ENCODE peak calls at places on chromosomes 5 and 9, in four cellular contexts. M, D, R and H are unnamed samples. For H3K4me1, the result is how much of the 10 kb centered on the place peaks cover.

GRCh38 chr9:27664136-27664819 is 91.0 kb upstream of the C9orf72 start:
- DNase-seq in M (no peak), D (peak), R (no peak), H (no peak)

GRCh38 chr9:70003786-70004185 is 39.9 kb upstream of the MAMDC2 start:
- DNase-seq in M (peak), D (no peak), R (no peak), H (no peak)

GRCh38 chr9:18611946-18612345 is 138.0 kb downstream of the ADAMTSL1 start:
- DNase-seq in M (no peak), D (no peak), R (no peak), H (peak)

GRCh38 chr9:18184034-18184800 is 289.7 kb upstream of the ADAMTSL1 start:
- DNase-seq in M (no peak), D (no peak), R (no peak), H (no peak)

GRCh38 chr9:68431307-68431706 is 74.9 kb downstream of the PGM5 start:
- DNase-seq in M (no peak), D (no peak), R (no peak), H (no peak)

GRCh38 chr9:6805532-6805931 is 47.8 kb downstream of the KDM4C start:
- DNase-seq in M (peak), D (no peak), R (peak), H (no peak)

GRCh38 chr9:79195904-79196303 is 375.9 kb upstream of the TLE4 start:
- DNase-seq in M (peak), D (no peak), R (no peak), H (no peak)

GRCh38 chr5:139543423-139543991 is 17.6 kb upstream of the UBE2D2 start:
- DNase-seq in M (peak), D (peak), R (peak), H (peak)

GRCh38 chr9:109880276-109881169 is 100.5 kb downstream of the PALM2AKAP2 start:
- DNase-seq in M (peak), D (peak), R (peak), H (peak)

GRCh38 chr5:151038801-151039238 is 18.4 kb downstream of the GPX3 start:
- DNase-seq in M (peak), D (no peak), R (no peak), H (no peak)

GRCh38 chr5:123094227-123094918 is 5.3 kb downstream of the PRDM6 start:
- DNase-seq in M (peak), D (peak), R (no peak), H (peak)

GRCh38 chr9:125391704-125392103 is 130.1 kb downstream of the GAPVD1 start:
- DNase-seq in M (peak), D (peak), R (no peak), H (no peak)

GRCh38 chr5:38607930-38608545 is 51.6 kb upstream of the LIFR start:
- DNase-seq in M (peak), D (no peak), R (no peak), H (no peak)

GRCh38 chr5:10854526-10855277 is 93.7 kb upstream of the DAP start:
- DNase-seq in M (no peak), D (no peak), R (no peak), H (no peak)

GRCh38 chr5:107602896-107603295 is 67.8 kb downstream of the EFNA5 start:
- DNase-seq in M (no peak), D (no peak), R (no peak), H (no peak)

DNA sequence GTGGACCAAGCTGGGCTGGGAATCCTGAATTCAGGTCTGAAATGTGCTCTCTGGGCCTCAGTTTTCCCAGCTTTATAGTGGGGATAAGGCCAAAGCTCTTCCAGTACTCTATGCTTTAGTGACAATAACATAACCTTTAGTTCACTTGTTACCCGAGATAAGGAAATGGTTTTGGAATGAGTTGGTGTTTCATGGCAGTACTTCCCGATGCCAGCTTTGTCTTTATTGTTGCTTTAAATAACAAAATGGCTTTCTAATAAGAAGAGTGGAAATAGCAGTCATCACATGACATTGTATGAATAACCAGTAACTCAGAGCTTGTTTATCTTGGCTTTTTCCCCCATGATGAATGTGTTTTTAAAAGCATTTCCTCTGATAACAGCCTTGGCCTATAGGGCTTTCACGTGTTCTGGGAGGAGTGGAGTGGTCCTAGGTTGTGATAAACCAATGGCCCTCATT is 53.6 kb downstream of the ZNF618 start:
- DNase-seq in M (peak), D (no peak), R (no peak), H (no peak)
- H4K5ac ChIP-seq in M (peak), D (no peak), R (no peak), H (no peak)

DNA sequence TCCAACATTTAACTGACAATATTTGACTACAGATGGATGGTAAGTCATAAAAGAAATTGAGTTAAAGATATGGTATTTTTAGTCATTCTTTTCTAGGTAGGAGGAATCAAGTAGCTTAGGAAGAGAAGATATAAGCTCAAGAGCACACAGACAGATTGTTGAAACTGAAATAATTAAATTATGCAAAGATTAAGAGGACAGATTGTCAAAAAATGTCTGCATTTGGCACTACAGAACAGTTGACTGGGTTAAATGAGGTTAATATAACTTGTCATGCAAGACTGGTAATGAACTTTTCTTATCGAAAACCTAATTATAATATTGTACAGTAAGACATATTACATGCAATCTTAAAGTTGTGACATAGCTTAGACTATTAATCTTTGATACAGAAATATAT is 36.3 kb upstream of the TRPM3 start:
- DNase-seq in M (no peak), D (no peak), R (no peak), H (no peak)
- H3K4me1 ChIP-seq in M (under half), D (under half), R (under half), H (under half)

GRCh38 chr9:3235497-3235896 is 290.3 kb downstream of the RFX3 start:
- DNase-seq in M (no peak), D (no peak), R (no peak), H (no peak)
- H4K5ac ChIP-seq in M (no peak), D (no peak), R (no peak), H (no peak)

GRCh38 chr5:169550227-169550626 is 33.3 kb upstream of the SPDL1 start:
- DNase-seq in M (no peak), D (no peak), R (no peak), H (no peak)
- H3K4me1 ChIP-seq in M (under half), D (under half), R (under half), H (under half)

GRCh38 chr5:3265936-3266335 is 329.7 kb upstream of the IRX1 start:
- DNase-seq in M (no peak), D (no peak), R (no peak), H (no peak)
- H4K5ac ChIP-seq in M (no peak), D (no peak), R (no peak), H (no peak)

DNA sequence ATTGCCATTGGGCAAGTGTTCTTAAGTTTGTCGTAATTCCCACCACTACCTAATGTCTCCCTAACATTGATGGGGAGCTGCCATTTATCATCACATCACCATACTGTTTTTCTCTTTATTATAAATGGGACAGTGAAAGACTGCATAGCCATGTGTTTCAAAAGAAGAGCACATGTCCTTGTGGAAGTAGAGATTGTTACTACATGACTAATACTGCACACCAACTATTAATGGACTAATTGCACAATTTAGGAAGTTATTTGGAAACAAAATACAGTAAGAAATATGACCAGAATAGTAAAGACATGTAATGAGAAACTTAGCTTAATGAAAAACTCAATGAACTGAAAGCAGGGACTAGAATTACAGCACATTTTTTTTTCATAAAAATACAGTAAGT is 12.0 kb upstream of the ELOVL7 start:
- DNase-seq in M (peak), D (no peak), R (no peak), H (no peak)
- H3K4me1 ChIP-seq in M (under half), D (under half), R (under half), H (under half)

DNA sequence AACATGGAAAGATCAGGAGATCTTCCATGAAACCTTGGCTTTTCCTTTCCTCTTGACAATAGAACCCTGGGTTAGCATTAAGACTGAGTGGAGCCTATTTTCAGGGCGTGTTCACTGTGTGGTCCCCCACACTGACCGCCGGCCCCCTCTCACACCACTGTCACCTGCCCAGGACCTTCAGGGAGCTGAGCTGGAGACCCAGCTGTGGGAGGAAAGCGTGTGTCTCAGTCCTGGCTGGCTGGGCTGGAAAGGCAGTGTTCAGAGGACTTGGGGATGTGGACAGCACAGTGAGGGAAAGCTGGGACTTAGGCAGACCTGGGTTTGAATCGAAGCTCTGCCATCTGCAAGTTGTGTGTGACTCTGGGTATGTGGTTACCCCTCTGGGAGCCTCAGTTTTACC is 268.1 kb downstream of the NSG2 start:
- DNase-seq in M (no peak), D (no peak), R (peak), H (no peak)
- H4K5ac ChIP-seq in M (no peak), D (no peak), R (no peak), H (no peak)

GRCh38 chr9:131405429-131405828 is 11.5 kb downstream of the PRRC2B start:
- DNase-seq in M (peak), D (peak), R (peak), H (peak)
- H3K4me1 ChIP-seq in M (under half), D (under half), R (half or more), H (under half)

GRCh38 chr9:115127191-115127817 is 9.3 kb upstream of the TNC start:
- DNase-seq in M (peak), D (no peak), R (no peak), H (no peak)
- H4K5ac ChIP-seq in M (no peak), D (no peak), R (no peak), H (no peak)